ENCODE peak calls at places on chromosome 18, in ten cellular contexts. U is kidney epithelial cell; C is H7; M is GOT3; R is substantia nigra; F is stimulated activated CD4-positive, alpha-beta T cell treated with anti-CD3 and anti-CD28 coated beads, Interleukin-15, amount 100 ng/mL, for 24 hours; S is SK-N-SH; G is heart right ventricle; E is mesothelial cell of epicardium; B is HEK293T. L is an unnamed sample.

GRCh38 chr18:12990128-12990485 is 1.1 kb upstream of the CEP192 start:
- DNase-seq in C (no peak), E (no peak), G (no peak), M (no peak), R (no peak), S (no peak), F (peak), B (no peak), U (no peak), L (peak)

GRCh38 chr18:31225668-31226067 is 63.0 kb upstream of the DSC1 start:
- DNase-seq in E (peak), F (no peak), R (no peak), C (peak), G (peak), U (peak), M (no peak), B (no peak), S (no peak), L (no peak)

GRCh38 chr18:67428148-67428547 is 88.4 kb downstream of the DSEL start:
- DNase-seq in G (no peak), U (no peak), S (no peak), F (no peak), R (no peak), C (no peak), M (no peak), B (no peak), E (no peak), L (no peak)

GRCh38 chr18:21053127-21053526 is 58.5 kb downstream of the ROCK1 start:
- DNase-seq in B (no peak), G (no peak), C (no peak), U (peak), R (no peak), S (no peak), F (no peak), E (no peak), M (no peak), L (no peak)

GRCh38 chr18:37452697-37453385 is 112.8 kb downstream of the CELF4 start:
- DNase-seq in G (no peak), E (no peak), C (no peak), M (no peak), F (no peak), R (no peak), U (no peak), S (no peak), B (no peak), L (no peak)

GRCh38 chr18:21167641-21168372 is 56.2 kb upstream of the ROCK1 start:
- DNase-seq in R (no peak), F (no peak), U (no peak), S (no peak), E (no peak), B (no peak), M (no peak), C (peak), G (no peak), L (no peak)

GRCh38 chr18:59052965-59053960 is 86.4 kb upstream of the SEC11C start:
- DNase-seq in F (no peak), C (no peak), G (no peak), M (no peak), E (no peak), B (no peak), R (no peak), U (no peak), S (no peak), L (no peak)

GRCh38 chr18:10421859-10422258 is 32.6 kb upstream of the APCDD1 start:
- DNase-seq in R (no peak), M (no peak), U (no peak), E (no peak), G (no peak), S (no peak), B (no peak), C (no peak), F (no peak), L (no peak)

GRCh38 chr18:3250237-3251107 is 2.9 kb downstream of the MYL12A start:
- DNase-seq in G (no peak), S (no peak), F (no peak), C (no peak), R (no peak), E (no peak), M (no peak), U (no peak), B (no peak), L (no peak)

L was measured in activated CD4-positive, alpha-beta memory T cell treated with anti-CD3 and anti-CD28 coated beads for 36 hours.